ENCODE peak calls at places on chromosome 5, in ten cellular contexts. X is EL; Z is cerebellum; D is MCF 10A; J is NT2/D1; A is cardiac fibroblast; L is DMS153; Q is activated T-cell treated with anti-CD3 and anti-CD28 coated beads for 1 hour; O is NCI-H1694 treated with DMSO at 0.1 percent for 48 hours; G is stimulated activated CD4-positive, alpha-beta T cell treated with anti-CD3 and anti-CD28 coated beads, Interleukin-2, amount 100 ng/mL, for 48 hours. V is an unnamed sample.

GRCh38 chr5:180085837-180086236 is 14.3 kb upstream of the RNF130 start:
- DNase-seq in J (peak), X (no peak), A (peak), L (no peak), Z (no peak), D (no peak), O (no peak), Q (no peak), G (no peak), V (no peak)

GRCh38 chr5:144004146-144004545 is 166.3 kb downstream of the YIPF5 start:
- DNase-seq in O (no peak), J (no peak), D (peak), X (peak), L (no peak), G (no peak), A (no peak), Q (no peak), Z (no peak), V (no peak)

GRCh38 chr5:108801776-108802175 is 54.1 kb downstream of the FER start:
- DNase-seq in X (peak), Q (no peak), G (no peak), O (no peak), A (peak), L (no peak), J (no peak), Z (no peak), D (peak), V (no peak)

GRCh38 chr5:95859327-95860060 is 37.0 kb upstream of the GLRX start:
- DNase-seq in X (no peak), O (no peak), J (no peak), A (peak), D (peak), Z (no peak), G (no peak), L (no peak), Q (no peak), V (no peak)

GRCh38 chr5:79200573-79201183 is 35.3 kb upstream of the JMY start:
- DNase-seq in L (no peak), Z (no peak), A (peak), D (peak), J (no peak), Q (no peak), G (no peak), O (peak), X (peak), V (no peak)

GRCh38 chr5:34051374-34051980 is 8.5 kb upstream of the C1QTNF3 start:
- DNase-seq in O (no peak), A (no peak), Z (no peak), G (no peak), J (no peak), X (no peak), L (no peak), Q (no peak), D (no peak), V (no peak)

GRCh38 chr5:749101-749670 is 35.3 kb downstream of the ZDHHC11B start:
- DNase-seq in Q (no peak), L (no peak), Z (no peak), O (no peak), X (no peak), G (no peak), D (no peak), J (no peak), A (no peak), V (no peak)

GRCh38 chr5:136424835-136425694 is 59.7 kb upstream of the TRPC7 start:
- DNase-seq in O (peak), X (peak), J (peak), D (peak), Q (peak), Z (peak), A (peak), G (peak), L (peak), V (peak)

GRCh38 chr5:135246605-135246922 is 152.5 kb downstream of the MACROH2A1 start:
- DNase-seq in J (no peak), O (no peak), L (no peak), A (no peak), G (no peak), D (no peak), Q (no peak), X (no peak), Z (no peak), V (no peak)

GRCh38 chr5:17912794-17913193 is 278.5 kb downstream of the TAF11L14 start:
- DNase-seq in D (no peak), X (no peak), O (no peak), J (no peak), L (no peak), Z (no peak), Q (no peak), G (no peak), A (no peak), V (no peak)

V was measured in NCI-H2171 treated with DMSO at 0.1 percent for 48 hours.